ENCODE peak calls at places on chromosomes 12 and 14, in five cellular contexts. M is breast epithelium; N is stimulated activated CD4-positive, alpha-beta T cell treated with anti-CD3 and anti-CD28 coated beads, TNF-alpha, amount 100 ng/mL, for 24 hours; L is cerebellum; Y is GM03348. R is an unnamed sample.

GRCh38 chr12:74547249-74547648 is 9.6 kb downstream of the ATXN7L3B start:
- DNase-seq in M (no peak), N (no peak), L (no peak), Y (no peak), R (no peak)

GRCh38 chr12:109783965-109784244 is 49.3 kb downstream of the TRPV4 start:
- DNase-seq in M (no peak), N (no peak), L (no peak), Y (no peak), R (peak)

GRCh38 chr12:121145221-121145620 is 12.5 kb downstream of the P2RX7 start:
- DNase-seq in M (no peak), N (peak), L (no peak), Y (no peak), R (peak)

GRCh38 chr12:113980537-113981337 is 14.6 kb upstream of the RBM19 start:
- DNase-seq in M (no peak), N (no peak), L (peak), Y (peak), R (peak)

GRCh38 chr14:55249423-55249822 is 21.8 kb upstream of the FBXO34 start:
- DNase-seq in M (no peak), N (no peak), L (no peak), Y (peak), R (peak)

GRCh38 chr14:23056956-23057756 is at the start of gene CDH24:
- DNase-seq in M (no peak), N (peak), L (peak), Y (peak), R (peak)

GRCh38 chr14:37573355-37573754 is 21.7 kb downstream of the FOXA1 start:
- DNase-seq in M (no peak), N (no peak), L (no peak), Y (no peak), R (no peak)

GRCh38 chr12:34299802-34300193 is 277.5 kb downstream of the ALG10 start:
- DNase-seq in M (no peak), N (no peak), L (no peak), Y (no peak), R (no peak)

GRCh38 chr14:61531741-61532505 is 163.4 kb upstream of the HIF1A start:
- DNase-seq in M (no peak), N (no peak), L (no peak), Y (no peak), R (no peak)

GRCh38 chr14:69316449-69317391 is 56.8 kb downstream of the GALNT16 start:
- DNase-seq in M (no peak), N (no peak), L (no peak), Y (peak), R (peak)

GRCh38 chr14:72605096-72605920 is 288.6 kb downstream of the DPF3 start:
- DNase-seq in M (no peak), N (no peak), L (no peak), Y (no peak), R (no peak)

GRCh38 chr12:42119085-42119633 is 25.5 kb downstream of the GXYLT1 start:
- DNase-seq in M (no peak), N (no peak), L (no peak), Y (peak), R (no peak)

GRCh38 chr12:88566430-88566829 is 13.8 kb downstream of the KITLG start:
- DNase-seq in M (no peak), N (no peak), L (no peak), Y (no peak), R (no peak)

GRCh38 chr14:77645520-77646230 is 29.2 kb upstream of the SPTLC2 start:
- DNase-seq in M (no peak), N (no peak), L (no peak), Y (no peak), R (no peak)

GRCh38 chr14:34711169-34711568 is 3.2 kb downstream of the CFL2 start:
- DNase-seq in M (no peak), N (no peak), L (peak), Y (peak), R (peak)

GRCh38 chr12:28027328-28027727 is 54.8 kb upstream of the PTHLH start:
- DNase-seq in M (no peak), N (no peak), L (no peak), Y (no peak), R (no peak)

GRCh38 chr12:108214486-108214885 is 85.4 kb downstream of the WSCD2 start:
- DNase-seq in M (no peak), N (no peak), L (no peak), Y (peak), R (no peak)

GRCh38 chr14:85296466-85297210 is 233.3 kb upstream of the FLRT2 start:
- DNase-seq in M (no peak), N (no peak), L (no peak), Y (peak), R (peak)

GRCh38 chr12:39990122-39991101 is 115.5 kb downstream of the SLC2A13 start:
- DNase-seq in M (peak), N (peak), L (no peak), Y (peak), R (peak)

GRCh38 chr12:92206596-92206995 is 61.0 kb upstream of the BTG1 start:
- DNase-seq in M (no peak), N (no peak), L (no peak), Y (no peak), R (no peak)

GRCh38 chr14:105299654-105300541 is 903 bp downstream of the BRF1 start:
- DNase-seq in M (no peak), N (peak), L (no peak), Y (peak), R (peak)

GRCh38 chr12:121765573-121765972 is 27.9 kb downstream of the RHOF start:
- DNase-seq in M (no peak), N (no peak), L (no peak), Y (peak), R (peak)

GRCh38 chr12:90301734-90302133 is 593.1 kb upstream of the ATP2B1 start:
- DNase-seq in M (no peak), N (no peak), L (no peak), Y (no peak), R (peak)

GRCh38 chr14:103288076-103288766 is 45.8 kb upstream of the EIF5 start:
- DNase-seq in M (no peak), N (no peak), L (no peak), Y (no peak), R (no peak)

GRCh38 chr12:68240079-68240478 is 13.3 kb downstream of the IL22 start:
- DNase-seq in M (no peak), N (no peak), L (no peak), Y (peak), R (peak)

GRCh38 chr14:77980475-77981321 is 180.8 kb downstream of the ADCK1 start:
- DNase-seq in M (peak), N (no peak), L (peak), Y (no peak), R (no peak)

GRCh38 chr12:101875112-101875961 is 2.0 kb upstream of the DRAM1 start:
- DNase-seq in M (no peak), N (no peak), L (no peak), Y (no peak), R (no peak)

R was measured in osteoblast.